ENCODE peak calls at places on chromosomes 16 and 17, in six cellular contexts. G, Q, I, V, M and Z are unnamed samples.

GRCh38 chr17:50064253-50064991 is 8.5 kb downstream of the ITGA3 start:
- DNase-seq in G (peak; percentile 97), Q (peak; percentile 98), I (peak; percentile 56), V (peak; percentile 97), M (peak; percentile 75), Z (peak; percentile 19)

GRCh38 chr17:47884905-47885735 is 10.9 kb upstream of the SP2 start:
- DNase-seq in G (no peak), Q (peak; percentile 94), I (no peak), V (no peak), M (no peak), Z (no peak)

GRCh38 chr17:72976971-72977767 is 115.3 kb downstream of the SLC39A11 start:
- DNase-seq in G (peak; percentile 95), Q (peak; percentile 84), I (peak; percentile 66), V (peak; percentile 95), M (peak; percentile 45), Z (no peak)

GRCh38 chr16:72013389-72013788 is 4.8 kb downstream of the DHODH start:
- DNase-seq in G (no peak), Q (peak; percentile 68), I (peak; percentile 37), V (peak; percentile 5), M (peak; percentile 43), Z (no peak)

GRCh38 chr16:64225696-64226095 is 896.2 kb downstream of the CDH11 start:
- DNase-seq in G (no peak), Q (no peak), I (no peak), V (peak; percentile 1), M (no peak), Z (no peak)

GRCh38 chr17:4751925-4752324 is 12.2 kb upstream of the CXCL16 start:
- DNase-seq in G (no peak), Q (no peak), I (no peak), V (no peak), M (no peak), Z (no peak)

GRCh38 chr16:8899709-8900317 is 17.7 kb downstream of the LITAFD start:
- DNase-seq in G (no peak), Q (no peak), I (no peak), V (no peak), M (no peak), Z (no peak)

GRCh38 chr16:85936761-85937343 is 37.9 kb downstream of the IRF8 start:
- DNase-seq in G (no peak), Q (no peak), I (peak; percentile 41), V (no peak), M (no peak), Z (no peak)

GRCh38 chr16:89314357-89314756 is 96.9 kb downstream of the ZNF778 start:
- DNase-seq in G (no peak), Q (no peak), I (no peak), V (no peak), M (no peak), Z (peak; percentile 19)

GRCh38 chr16:72371307-72372081 is 199.5 kb upstream of the PMFBP1 start:
- DNase-seq in G (peak; percentile 27), Q (peak; percentile 66), I (peak; percentile 35), V (peak; percentile 25), M (no peak), Z (no peak)

GRCh38 chr17:39235555-39236221 is 9.9 kb upstream of the STAC2 start:
- DNase-seq in G (peak; percentile 34), Q (no peak), I (peak; percentile 70), V (peak; percentile 57), M (no peak), Z (no peak)

GRCh38 chr16:22001591-22001990 is 675 bp upstream of the PDZD9 start:
- DNase-seq in G (no peak), Q (peak; percentile 81), I (no peak), V (peak; percentile 71), M (no peak), Z (no peak)

GRCh38 chr17:57982452-57983170 is 5.4 kb downstream of the VEZF1 start:
- DNase-seq in G (no peak), Q (peak; percentile 19), I (no peak), V (no peak), M (no peak), Z (no peak)

GRCh38 chr16:29760567-29761279 is 14.9 kb upstream of the C16orf54 start:
- DNase-seq in G (no peak), Q (no peak), I (no peak), V (no peak), M (no peak), Z (no peak)

GRCh38 chr17:27575100-27575911 is 55.7 kb upstream of the LGALS9 start:
- DNase-seq in G (no peak), Q (no peak), I (no peak), V (no peak), M (no peak), Z (no peak)

GRCh38 chr16:9053006-9053601 is 38.3 kb upstream of the HAPSTR1 start:
- DNase-seq in G (peak; percentile 81), Q (peak; percentile 74), I (peak; percentile 87), V (peak; percentile 75), M (no peak), Z (peak; percentile 1)

GRCh38 chr16:71927383-71927782 is 32.1 kb downstream of the IST1 start:
- DNase-seq in G (peak; percentile 77), Q (peak; percentile 71), I (peak; percentile 38), V (peak; percentile 90), M (peak; percentile 52), Z (no peak)

GRCh38 chr16:54783226-54783625 is 147.4 kb upstream of the IRX5 start:
- DNase-seq in G (no peak), Q (no peak), I (no peak), V (no peak), M (no peak), Z (no peak)

GRCh38 chr16:12420661-12421209 is 383.0 kb downstream of the CPPED1 start:
- DNase-seq in G (no peak), Q (peak; percentile 47), I (peak; percentile 20), V (no peak), M (no peak), Z (no peak)

GRCh38 chr17:67187927-67188326 is 57.1 kb downstream of the HELZ start:
- DNase-seq in G (no peak), Q (no peak), I (no peak), V (no peak), M (no peak), Z (no peak)

GRCh38 chr17:67532326-67532871 is 155.3 kb downstream of the PITPNC1 start:
- DNase-seq in G (no peak), Q (no peak), I (no peak), V (no peak), M (no peak), Z (no peak)

GRCh38 chr17:44152875-44153274 is 11.1 kb downstream of the HROB start:
- DNase-seq in G (no peak), Q (no peak), I (no peak), V (no peak), M (no peak), Z (no peak)
- H3K27ac ChIP-seq in G (no peak overlapping the region), Q (no peak overlapping the region), I (no peak overlapping the region), V (peak overlapping the region; percentile 53), M (no peak overlapping the region), Z (no peak overlapping the region)

DNA sequence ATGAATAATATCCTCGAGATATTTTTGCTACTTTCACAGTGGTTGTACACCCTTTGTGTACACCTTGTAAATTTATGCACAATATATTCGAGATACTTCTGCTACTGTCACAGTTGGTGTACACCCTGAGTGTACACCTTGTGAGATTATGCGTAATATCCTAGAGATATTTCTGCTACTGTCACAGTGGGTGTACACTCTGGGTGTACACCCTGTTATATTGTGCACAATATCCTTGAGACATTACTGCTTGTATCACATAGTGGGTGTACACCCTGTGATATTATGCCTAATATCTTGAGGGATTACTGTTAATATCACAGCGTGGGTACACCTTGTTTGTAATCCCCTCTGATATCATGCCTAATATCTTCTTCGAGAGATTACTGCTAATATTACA is 7.2 kb upstream of the NUDT7 start:
- DNase-seq in G (no peak), Q (no peak), I (no peak), V (no peak), M (no peak), Z (no peak)
- H3K27ac ChIP-seq in G (no peak overlapping the region), Q (no peak overlapping the region), I (no peak overlapping the region), V (no peak overlapping the region), M (no peak overlapping the region), Z (no peak overlapping the region)

DNA sequence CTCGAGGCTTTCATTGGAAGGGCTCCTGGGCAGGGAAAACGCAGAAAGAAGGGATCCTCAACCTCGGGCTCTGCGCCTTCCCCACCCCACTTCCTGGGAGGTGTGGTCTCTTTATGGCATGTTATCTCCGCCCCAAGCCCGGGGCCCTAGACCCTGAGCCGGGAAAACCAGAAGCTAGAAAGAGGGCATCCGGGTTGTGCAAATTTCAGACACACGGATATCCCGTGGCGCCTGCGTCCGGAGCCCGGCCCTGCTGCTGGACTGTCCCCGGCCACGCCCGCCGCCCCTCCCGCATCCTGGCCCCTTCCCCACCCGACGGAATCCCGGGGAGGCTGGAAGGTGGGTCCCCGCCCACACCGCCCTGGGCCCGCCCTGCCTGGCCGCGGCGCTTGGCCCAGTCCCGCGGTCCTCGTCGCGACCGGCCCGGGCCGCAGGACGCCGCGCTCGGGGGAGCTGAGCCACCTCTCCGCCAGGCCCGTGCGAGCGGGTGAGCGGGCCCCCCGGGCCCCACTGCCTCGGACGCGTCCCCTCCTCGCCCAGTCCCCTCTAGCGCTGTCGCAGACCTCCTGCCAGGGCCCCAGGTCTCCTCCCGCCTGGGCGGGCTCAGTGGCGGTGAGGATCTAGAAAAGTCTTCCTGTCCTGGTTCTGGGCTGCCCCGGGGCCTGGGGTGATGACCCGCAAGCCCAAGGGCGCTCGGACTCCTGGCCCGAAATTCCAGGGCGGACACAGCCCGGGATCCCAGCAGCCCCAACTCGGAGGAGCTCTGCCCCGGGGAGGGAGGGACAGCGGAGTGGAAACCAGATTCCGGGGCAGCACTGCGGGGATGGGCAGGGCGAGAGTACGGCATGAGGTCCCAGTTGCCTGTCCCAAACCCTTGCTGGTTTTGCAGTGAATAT is at the start of gene SLC16A5:
- DNase-seq in G (peak; percentile 50), Q (peak; percentile 93), I (peak; percentile 87), V (peak; percentile 55), M (peak; percentile 91), Z (no peak)
- H3K27ac ChIP-seq in G (no peak within 1 kb of the TSS), Q (peak within 1 kb of the TSS; percentile 91), I (peak within 1 kb of the TSS; percentile 58), V (peak within 1 kb of the TSS; percentile 64), M (peak within 1 kb of the TSS; percentile 79), Z (peak within 1 kb of the TSS; percentile 26)

GRCh38 chr17:75475851-75476250 is 19.4 kb downstream of the TMEM94 start:
- DNase-seq in G (no peak), Q (no peak), I (peak; percentile 62), V (peak; percentile 18), M (peak; percentile 49), Z (no peak)

GRCh38 chr17:75474736-75475135 is 18.3 kb downstream of the TMEM94 start:
- DNase-seq in G (no peak), Q (no peak), I (no peak), V (no peak), M (no peak), Z (no peak)

GRCh38 chr17:75476752-75477492 is 20.5 kb downstream of the TMEM94 start:
- DNase-seq in G (no peak), Q (no peak), I (no peak), V (no peak), M (no peak), Z (no peak)

GRCh38 chr17:75476274-75476673 is 19.8 kb downstream of the TMEM94 start:
- DNase-seq in G (peak; percentile 29), Q (no peak), I (peak; percentile 43), V (peak; percentile 39), M (peak; percentile 53), Z (peak; percentile 66)

DNA sequence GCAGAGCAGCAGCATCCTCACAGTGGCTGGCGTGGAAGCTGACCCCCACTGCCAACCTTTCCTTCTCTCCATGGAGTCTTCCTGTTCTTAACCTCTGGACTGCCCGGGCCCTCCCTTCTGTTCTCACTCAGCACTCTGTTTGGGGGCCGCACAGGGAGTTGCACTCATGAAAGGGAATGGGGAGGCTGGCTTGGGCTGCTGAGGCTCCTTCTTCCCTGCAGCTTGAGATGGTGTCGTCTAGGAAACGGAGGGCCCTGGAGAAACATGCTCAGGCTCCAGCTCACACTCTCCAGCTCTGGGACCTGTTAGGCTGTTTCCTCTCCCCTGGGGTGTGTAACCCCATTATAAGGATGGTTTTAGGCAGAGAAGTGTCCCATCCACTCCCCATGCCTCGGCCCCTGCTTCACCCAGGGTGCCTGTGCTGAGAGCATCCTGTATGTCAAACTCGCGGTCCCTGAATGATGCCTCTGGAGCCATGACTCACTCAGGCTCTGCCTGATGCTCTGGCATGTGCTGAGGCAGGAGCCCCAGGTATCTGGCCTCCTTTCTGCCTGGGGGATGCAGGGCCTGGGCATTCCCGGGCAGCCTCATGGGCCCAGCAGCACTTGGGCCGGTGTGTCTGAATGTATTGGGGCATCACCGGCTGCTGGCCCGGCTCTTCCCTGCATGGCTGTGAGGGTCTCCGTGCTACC is 18.9 kb downstream of the TMEM94 start:
- DNase-seq in G (peak; percentile 23), Q (no peak), I (no peak), V (peak; percentile 38), M (no peak), Z (no peak)
- H3K27ac ChIP-seq in G (no peak overlapping the region), Q (no peak overlapping the region), I (peak overlapping the region; percentile 89), V (no peak overlapping the region), M (peak overlapping the region; percentile 82), Z (peak overlapping the region; percentile 92)